ENCODE peak calls at places on chromosomes 12 and 14, in six cellular contexts. One of them, this sample, is unnamed.

GRCh38 chr14:102071283-102071998 is 15.4 kb downstream of the HSP90AA1 start:
- DNase-seq in astrocyte of the spinal cord: peak; percentile 65
- DNase-seq in stomach: no peak
- DNase-seq in NCI-H1417: no peak
- DNase-seq in stimulated activated CD8-positive, alpha-beta memory T cell treated with anti-CD3 and anti-CD28 coated beads, Interleukin-15, amount 100 ng/mL, for 48 hours: no peak
- DNase-seq in iris pigment epithelial cell: peak; percentile 35
- DNase-seq in this sample: no peak

GRCh38 chr14:104871656-104872468 is 6.8 kb downstream of the CEP170B start:
- DNase-seq in astrocyte of the spinal cord: no peak
- DNase-seq in stomach: no peak
- DNase-seq in NCI-H1417: no peak
- DNase-seq in stimulated activated CD8-positive, alpha-beta memory T cell treated with anti-CD3 and anti-CD28 coated beads, Interleukin-15, amount 100 ng/mL, for 48 hours: no peak
- DNase-seq in iris pigment epithelial cell: no peak
- DNase-seq in this sample: no peak

GRCh38 chr12:93020998-93021597 is 92.0 kb upstream of the EEA1 start:
- DNase-seq in astrocyte of the spinal cord: no peak
- DNase-seq in stomach: no peak
- DNase-seq in NCI-H1417: no peak
- DNase-seq in stimulated activated CD8-positive, alpha-beta memory T cell treated with anti-CD3 and anti-CD28 coated beads, Interleukin-15, amount 100 ng/mL, for 48 hours: no peak
- DNase-seq in iris pigment epithelial cell: no peak
- DNase-seq in this sample: no peak

GRCh38 chr12:88638388-88638787 is 58.1 kb upstream of the KITLG start:
- DNase-seq in astrocyte of the spinal cord: no peak
- DNase-seq in stomach: no peak
- DNase-seq in NCI-H1417: no peak
- DNase-seq in stimulated activated CD8-positive, alpha-beta memory T cell treated with anti-CD3 and anti-CD28 coated beads, Interleukin-15, amount 100 ng/mL, for 48 hours: no peak
- DNase-seq in iris pigment epithelial cell: no peak
- DNase-seq in this sample: no peak

GRCh38 chr12:132170637-132171292 is 26.5 kb downstream of the NOC4L start:
- DNase-seq in astrocyte of the spinal cord: no peak
- DNase-seq in stomach: no peak
- DNase-seq in NCI-H1417: no peak
- DNase-seq in stimulated activated CD8-positive, alpha-beta memory T cell treated with anti-CD3 and anti-CD28 coated beads, Interleukin-15, amount 100 ng/mL, for 48 hours: no peak
- DNase-seq in iris pigment epithelial cell: no peak
- DNase-seq in this sample: no peak

GRCh38 chr12:31518680-31519227 is 72.2 kb downstream of the DENND5B start:
- DNase-seq in astrocyte of the spinal cord: peak; percentile 100
- DNase-seq in stomach: no peak
- DNase-seq in NCI-H1417: peak; percentile 81
- DNase-seq in stimulated activated CD8-positive, alpha-beta memory T cell treated with anti-CD3 and anti-CD28 coated beads, Interleukin-15, amount 100 ng/mL, for 48 hours: no peak
- DNase-seq in iris pigment epithelial cell: peak; percentile 99
- DNase-seq in this sample: no peak

GRCh38 chr12:65408448-65408847 is 130.0 kb downstream of the MSRB3 start:
- DNase-seq in astrocyte of the spinal cord: no peak
- DNase-seq in stomach: no peak
- DNase-seq in NCI-H1417: no peak
- DNase-seq in stimulated activated CD8-positive, alpha-beta memory T cell treated with anti-CD3 and anti-CD28 coated beads, Interleukin-15, amount 100 ng/mL, for 48 hours: no peak
- DNase-seq in iris pigment epithelial cell: no peak
- DNase-seq in this sample: no peak

GRCh38 chr12:109695420-109695819 is 18.2 kb upstream of the FAM222A start:
- DNase-seq in astrocyte of the spinal cord: no peak
- DNase-seq in stomach: no peak
- DNase-seq in NCI-H1417: no peak
- DNase-seq in stimulated activated CD8-positive, alpha-beta memory T cell treated with anti-CD3 and anti-CD28 coated beads, Interleukin-15, amount 100 ng/mL, for 48 hours: no peak
- DNase-seq in iris pigment epithelial cell: no peak
- DNase-seq in this sample: no peak

GRCh38 chr14:38199768-38200167 is 7.9 kb upstream of the SSTR1 start:
- DNase-seq in astrocyte of the spinal cord: no peak
- DNase-seq in stomach: no peak
- DNase-seq in NCI-H1417: no peak
- DNase-seq in stimulated activated CD8-positive, alpha-beta memory T cell treated with anti-CD3 and anti-CD28 coated beads, Interleukin-15, amount 100 ng/mL, for 48 hours: no peak
- DNase-seq in iris pigment epithelial cell: no peak
- DNase-seq in this sample: no peak

GRCh38 chr14:77284066-77284855 is 13.3 kb upstream of the NGB start:
- DNase-seq in astrocyte of the spinal cord: no peak
- DNase-seq in stomach: no peak
- DNase-seq in NCI-H1417: no peak
- DNase-seq in stimulated activated CD8-positive, alpha-beta memory T cell treated with anti-CD3 and anti-CD28 coated beads, Interleukin-15, amount 100 ng/mL, for 48 hours: no peak
- DNase-seq in iris pigment epithelial cell: no peak
- DNase-seq in this sample: no peak

GRCh38 chr12:26100966-26101744 is 23.7 kb downstream of the BHLHE41 start:
- DNase-seq in astrocyte of the spinal cord: no peak
- DNase-seq in stomach: peak; percentile 68
- DNase-seq in NCI-H1417: peak; percentile 78
- DNase-seq in stimulated activated CD8-positive, alpha-beta memory T cell treated with anti-CD3 and anti-CD28 coated beads, Interleukin-15, amount 100 ng/mL, for 48 hours: no peak
- DNase-seq in iris pigment epithelial cell: no peak
- DNase-seq in this sample: peak; percentile 83

GRCh38 chr12:1099158-1099557 is 108.1 kb downstream of the ERC1 start:
- DNase-seq in astrocyte of the spinal cord: no peak
- DNase-seq in stomach: no peak
- DNase-seq in NCI-H1417: no peak
- DNase-seq in stimulated activated CD8-positive, alpha-beta memory T cell treated with anti-CD3 and anti-CD28 coated beads, Interleukin-15, amount 100 ng/mL, for 48 hours: no peak
- DNase-seq in iris pigment epithelial cell: no peak
- DNase-seq in this sample: no peak